ENCODE peak calls at places on chromosomes 6 and 20, in eight cellular contexts. V, D, H, B, J, U, A and E are unnamed samples.

GRCh38 chr6:109236140-109237081 is 141.1 kb downstream of the CEP57L1 start:
- DNase-seq in V (no peak), D (no peak), H (no peak), B (no peak), J (peak; percentile 55), U (no peak), A (no peak), E (no peak)

GRCh38 chr20:58705525-58705924 is 12.9 kb downstream of the NPEPL1 start:
- DNase-seq in V (no peak), D (no peak), H (no peak), B (no peak), J (no peak), U (no peak), A (no peak), E (no peak)

GRCh38 chr20:58618694-58619540 is 32.2 kb upstream of the STX16 start:
- DNase-seq in V (no peak), D (no peak), H (no peak), B (peak; percentile 82), J (no peak), U (no peak), A (no peak), E (no peak)

GRCh38 chr20:8667306-8667705 is 401.6 kb upstream of the PLCB4 start:
- DNase-seq in V (no peak), D (no peak), H (no peak), B (no peak), J (no peak), U (no peak), A (no peak), E (no peak)

GRCh38 chr6:52522655-52523054 is 54.2 kb downstream of the TRAM2 start:
- DNase-seq in V (no peak), D (no peak), H (no peak), B (peak; percentile 51), J (no peak), U (no peak), A (no peak), E (no peak)

GRCh38 chr20:59481082-59482018 is 123.0 kb upstream of the PHACTR3 start:
- DNase-seq in V (no peak), D (no peak), H (no peak), B (no peak), J (no peak), U (no peak), A (no peak), E (no peak)

GRCh38 chr6:2893276-2893675 is 9.8 kb downstream of the SERPINB9 start:
- DNase-seq in V (no peak), D (no peak), H (no peak), B (no peak), J (no peak), U (no peak), A (no peak), E (no peak)

GRCh38 chr20:4840831-4841230 is 119.1 kb downstream of the PRND start:
- DNase-seq in V (no peak), D (no peak), H (no peak), B (no peak), J (no peak), U (no peak), A (no peak), E (no peak)

GRCh38 chr6:16157909-16158308 is 29.0 kb downstream of the MYLIP start:
- DNase-seq in V (no peak), D (no peak), H (no peak), B (no peak), J (no peak), U (no peak), A (no peak), E (no peak)

DNA sequence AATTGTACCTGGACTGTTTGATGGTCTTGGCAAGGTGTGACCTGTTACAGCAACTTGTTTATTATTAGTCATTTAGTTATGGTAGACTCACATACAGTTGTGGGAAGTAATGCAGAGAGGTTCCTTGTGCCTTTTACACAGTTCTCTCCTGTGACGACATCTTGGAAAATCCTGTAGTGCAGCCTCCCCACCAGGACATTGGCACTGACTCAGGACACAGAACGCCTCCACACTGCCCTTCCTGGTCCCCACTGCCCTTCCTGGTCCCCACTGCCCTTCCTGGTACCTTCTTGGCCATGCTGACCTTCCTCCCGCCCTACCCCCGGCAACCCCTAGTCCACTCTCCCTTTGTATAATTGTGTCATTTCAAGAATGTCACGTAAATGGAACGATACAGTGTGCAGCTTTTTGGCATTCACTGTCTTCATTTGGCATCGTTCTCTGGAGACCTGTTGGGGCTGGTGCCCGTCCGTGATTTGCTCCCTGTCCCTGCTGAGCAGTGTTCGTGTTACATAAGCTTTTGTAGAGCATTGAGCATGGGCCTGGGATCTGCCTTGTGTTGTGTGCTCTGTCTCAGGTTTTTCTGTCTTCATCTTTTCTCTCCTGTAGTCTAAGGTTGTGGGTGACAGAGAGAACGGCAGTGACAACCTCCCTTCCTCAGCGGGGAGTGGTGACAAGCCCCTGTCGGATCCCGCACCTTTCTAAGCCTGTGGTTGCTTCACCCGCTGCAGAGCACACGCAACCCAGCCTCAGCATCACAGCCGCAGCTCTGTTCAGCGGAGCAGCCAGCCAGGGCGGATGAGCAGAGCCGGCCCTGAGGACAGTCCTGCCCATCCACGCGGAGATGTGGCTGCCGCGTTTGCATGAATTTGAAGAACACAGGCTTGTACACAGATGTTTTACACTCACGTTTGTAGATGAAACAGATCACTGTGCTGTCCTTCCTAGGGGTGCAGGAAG is 5.4 kb upstream of the DNAJC5 start:
- DNase-seq in V (no peak), D (no peak), H (peak; percentile 68), B (peak; percentile 35), J (no peak), U (peak; percentile 63), A (no peak), E (no peak)
- H3K27ac ChIP-seq in V (no peak overlapping the region), D (no peak overlapping the region), H (peak overlapping the region; percentile 91), B (peak overlapping the region; percentile 7), J (no peak overlapping the region), U (peak overlapping the region; percentile 73), A (peak overlapping the region; percentile 33), E (no peak overlapping the region)

GRCh38 chr6:11608600-11609323 is 71.2 kb downstream of the TMEM170B start:
- DNase-seq in V (no peak), D (no peak), H (no peak), B (no peak), J (no peak), U (no peak), A (no peak), E (no peak)
- H3K27ac ChIP-seq in V (peak overlapping the region; percentile 44), D (no peak overlapping the region), H (no peak overlapping the region), B (peak overlapping the region; percentile 95), J (no peak overlapping the region), U (peak overlapping the region; percentile 36), A (no peak overlapping the region), E (no peak overlapping the region)

GRCh38 chr6:106000935-106001334 is 85.2 kb upstream of the PRDM1 start:
- DNase-seq in V (no peak), D (no peak), H (no peak), B (no peak), J (no peak), U (peak; percentile 17), A (no peak), E (no peak)

GRCh38 chr6:106005954-106006353 is 80.2 kb upstream of the PRDM1 start:
- DNase-seq in V (no peak), D (no peak), H (no peak), B (peak; percentile 69), J (no peak), U (no peak), A (no peak), E (no peak)

GRCh38 chr6:106002005-106002404 is 84.1 kb upstream of the PRDM1 start:
- DNase-seq in V (no peak), D (no peak), H (no peak), B (no peak), J (no peak), U (no peak), A (no peak), E (no peak)

GRCh38 chr6:106005013-106005412 is 81.1 kb upstream of the PRDM1 start:
- DNase-seq in V (no peak), D (no peak), H (no peak), B (peak; percentile 59), J (no peak), U (no peak), A (no peak), E (no peak)
- H3K27ac ChIP-seq in V (no peak overlapping the region), D (no peak overlapping the region), H (no peak overlapping the region), B (no peak overlapping the region), J (peak overlapping the region; percentile 14), U (no peak overlapping the region), A (no peak overlapping the region), E (no peak overlapping the region)

DNA sequence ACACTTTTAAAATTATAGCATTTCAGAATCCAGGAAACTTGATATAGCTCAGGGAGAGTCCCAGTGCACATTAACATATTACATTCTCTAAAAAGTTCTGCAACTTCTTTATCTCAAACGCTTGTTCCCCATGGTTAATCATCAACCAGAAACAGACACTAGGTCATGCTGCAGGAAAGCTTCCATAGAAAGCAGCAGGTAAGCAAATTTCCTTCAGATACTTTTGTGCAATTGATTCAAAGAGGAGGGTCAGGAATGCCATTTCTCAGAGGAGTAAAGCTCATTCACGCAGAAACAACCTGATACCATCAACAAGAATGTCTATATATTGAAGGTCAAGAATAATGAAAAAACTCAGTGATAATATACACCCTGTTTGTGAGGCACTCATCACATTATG is 95.4 kb downstream of the LY86 start:
- DNase-seq in V (no peak), D (no peak), H (no peak), B (no peak), J (peak; percentile 64), U (no peak), A (no peak), E (no peak)
- H3K27ac ChIP-seq in V (no peak overlapping the region), D (no peak overlapping the region), H (no peak overlapping the region), B (no peak overlapping the region), J (peak overlapping the region; percentile 50), U (no peak overlapping the region), A (no peak overlapping the region), E (no peak overlapping the region)

DNA sequence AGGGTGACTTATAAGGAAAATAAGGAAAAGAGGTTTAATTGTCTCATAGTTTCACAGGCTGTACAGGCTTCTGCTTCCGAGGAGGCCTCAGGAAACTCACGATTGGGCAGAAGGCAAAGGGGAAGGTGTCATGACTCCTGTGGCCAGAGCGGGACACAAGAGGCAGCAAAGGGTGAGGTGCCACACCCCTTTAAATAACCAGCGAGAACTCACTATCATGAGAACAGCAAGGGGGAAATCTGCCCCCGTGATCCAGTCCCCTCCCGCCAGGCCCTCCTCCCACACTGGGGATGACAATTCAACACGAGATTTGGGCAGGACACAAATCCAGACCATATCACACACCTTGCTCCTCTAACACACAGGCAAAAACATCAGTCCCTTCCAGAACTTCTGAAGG is 254.0 kb downstream of the DLL1 start:
- DNase-seq in V (peak; percentile 34), D (no peak), H (no peak), B (no peak), J (no peak), U (no peak), A (peak; percentile 32), E (no peak)
- H3K27ac ChIP-seq in V (no peak overlapping the region), D (no peak overlapping the region), H (no peak overlapping the region), B (no peak overlapping the region), J (no peak overlapping the region), U (no peak overlapping the region), A (no peak overlapping the region), E (no peak overlapping the region)

DNA sequence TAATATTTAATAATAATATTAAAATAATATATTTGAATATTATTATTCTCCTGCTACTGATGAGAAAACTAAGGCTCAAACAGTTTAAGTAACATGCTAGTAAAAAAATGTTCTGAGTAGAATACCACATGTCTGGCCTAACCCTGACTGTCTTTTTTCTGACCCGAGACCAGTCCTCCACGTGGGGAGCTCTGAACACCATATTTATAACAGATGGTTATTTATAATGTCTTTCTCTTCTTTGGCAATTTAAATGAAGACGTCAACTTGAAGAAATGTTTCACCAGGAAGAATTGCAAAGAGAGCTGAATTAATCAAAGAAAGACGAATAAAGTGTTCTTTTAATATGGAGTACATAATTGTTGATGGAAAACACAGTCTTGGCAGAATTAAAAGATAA is 82.0 kb downstream of the SLC22A3 start:
- DNase-seq in V (no peak), D (no peak), H (no peak), B (no peak), J (no peak), U (no peak), A (no peak), E (no peak)
- H3K27ac ChIP-seq in V (no peak overlapping the region), D (no peak overlapping the region), H (peak overlapping the region; percentile 45), B (no peak overlapping the region), J (peak overlapping the region; percentile 82), U (no peak overlapping the region), A (peak overlapping the region; percentile 1), E (no peak overlapping the region)